ENCODE peak calls at places on chromosome 4, in seven cellular contexts. A is lung, I is cardiac muscle cell, J is HepG2, X is fibroblast of lung, Z is GM13976, W is BE2C. O is an unnamed sample.

GRCh38 chr4:182555997-182556418 is 312.8 kb downstream of the TENM3 start:
- DNase-seq in J (no peak), X (peak), I (no peak), Z (no peak), W (peak), A (no peak), O (no peak)

GRCh38 chr4:45324381-45325111 is 598.2 kb upstream of the GNPDA2 start:
- DNase-seq in I (peak), Z (no peak), A (no peak), X (no peak), J (no peak), W (no peak), O (no peak)

GRCh38 chr4:46270986-46271596 is 118.8 kb downstream of the GABRA2 start:
- DNase-seq in A (no peak), X (peak), Z (no peak), J (peak), W (no peak), I (peak), O (no peak)

GRCh38 chr4:86593726-86594558 is at the start of gene PTPN13:
- DNase-seq in X (peak), A (peak), I (peak), Z (peak), J (peak), W (peak), O (peak)

GRCh38 chr4:110033994-110034393 is 121.3 kb downstream of the EGF start:
- DNase-seq in J (no peak), A (no peak), X (no peak), I (no peak), W (no peak), Z (peak), O (no peak)

GRCh38 chr4:147136308-147136707 is 190.6 kb upstream of the TTC29 start:
- DNase-seq in Z (no peak), I (no peak), J (no peak), A (no peak), W (no peak), X (peak), O (no peak)

GRCh38 chr4:69881173-69881773 is 21.3 kb upstream of the SULT1E1 start:
- DNase-seq in Z (no peak), A (peak), I (peak), J (peak), W (peak), X (peak), O (no peak)

GRCh38 chr4:100736651-100737450 is 219.0 kb upstream of the EMCN start:
- DNase-seq in I (peak), Z (no peak), J (no peak), A (no peak), X (peak), W (no peak), O (no peak)

GRCh38 chr4:122980860-122981259 is 58.5 kb upstream of the NUDT6 start:
- DNase-seq in A (no peak), Z (no peak), I (no peak), W (no peak), J (no peak), X (peak), O (no peak)

GRCh38 chr4:92136434-92136833 is 167.3 kb upstream of the GRID2 start:
- DNase-seq in W (no peak), J (no peak), X (no peak), A (no peak), I (no peak), Z (no peak), O (no peak)

GRCh38 chr4:77959566-77960338 is 97.1 kb downstream of the MRPL1 start:
- DNase-seq in I (peak), J (peak), A (no peak), X (peak), W (peak), Z (peak), O (peak)

GRCh38 chr4:96352051-96352517 is 512.2 kb downstream of the PDHA2 start:
- DNase-seq in X (peak), Z (no peak), I (peak), A (no peak), W (peak), J (peak), O (peak)

GRCh38 chr4:17489123-17489522 is 22.8 kb downstream of the QDPR start:
- DNase-seq in A (no peak), Z (no peak), W (no peak), X (no peak), I (no peak), J (no peak), O (no peak)

GRCh38 chr4:14810121-14810520 is 192.2 kb upstream of the CPEB2 start:
- DNase-seq in X (no peak), W (no peak), I (no peak), J (no peak), Z (no peak), A (no peak), O (no peak)

GRCh38 chr4:14807857-14808256 is 194.4 kb upstream of the CPEB2 start:
- DNase-seq in X (no peak), A (no peak), I (no peak), J (no peak), Z (no peak), W (no peak), O (no peak)

GRCh38 chr4:14810568-14810967 is 191.7 kb upstream of the CPEB2 start:
- DNase-seq in Z (no peak), J (no peak), I (no peak), A (no peak), X (no peak), W (no peak), O (no peak)

GRCh38 chr4:14809203-14809602 is 193.1 kb upstream of the CPEB2 start:
- DNase-seq in I (no peak), W (no peak), J (no peak), A (no peak), X (no peak), Z (no peak), O (no peak)

GRCh38 chr4:14812101-14812500 is 190.2 kb upstream of the CPEB2 start:
- DNase-seq in A (no peak), X (no peak), J (no peak), Z (no peak), W (no peak), I (no peak), O (no peak)
- TF ChIP-seq CTCF in A (no peak), X (no peak), J (no peak), Z (no peak), W (no peak), I (no peak), O (no peak)

GRCh38 chr4:143482753-143483362 is 30.6 kb upstream of the SMARCA5 start:
- DNase-seq in J (peak), I (peak), A (no peak), W (no peak), Z (peak), X (peak), O (peak)
- TF ChIP-seq CTCF in J (peak), I (peak), A (peak), W (peak), Z (no peak), X (peak), O (peak)

DNA sequence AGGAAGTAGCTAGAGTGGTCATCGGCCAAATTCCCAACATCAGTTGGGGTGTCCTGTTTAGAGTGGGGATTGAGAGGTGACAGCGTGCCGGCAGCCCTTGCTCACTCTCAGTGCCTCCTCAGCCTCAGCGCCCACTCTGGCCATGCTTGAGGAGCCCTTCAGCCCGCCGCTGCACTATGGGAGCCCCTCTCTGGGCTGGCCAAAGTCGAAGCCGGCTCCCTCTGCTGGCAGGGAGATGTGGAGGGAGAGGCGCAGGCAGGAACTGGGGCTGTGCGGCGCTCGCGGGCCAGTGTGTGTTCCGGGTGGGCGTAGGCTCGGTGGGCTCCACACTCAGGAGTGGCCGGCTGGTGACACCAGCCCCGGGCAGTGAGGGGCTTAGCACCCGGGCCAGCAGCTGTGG is 7.1 kb upstream of the CENPU start:
- DNase-seq in Z (no peak), J (no peak), A (no peak), X (no peak), W (no peak), I (no peak), O (no peak)
- TF ChIP-seq CTCF in Z (no peak), J (no peak), A (no peak), X (no peak), W (no peak), I (no peak), O (no peak)

GRCh38 chr4:184376136-184376838 is 98.1 kb downstream of the IRF2 start:
- DNase-seq in W (no peak), I (no peak), J (no peak), Z (no peak), A (no peak), X (no peak), O (no peak)

GRCh38 chr4:184376923-184377322 is 97.4 kb downstream of the IRF2 start:
- DNase-seq in Z (no peak), X (no peak), I (no peak), W (no peak), A (no peak), J (no peak), O (no peak)

GRCh38 chr4:184371390-184371787 is 103.0 kb downstream of the IRF2 start:
- DNase-seq in X (no peak), W (no peak), I (no peak), A (no peak), Z (no peak), J (no peak), O (no peak)

GRCh38 chr4:184374006-184374405 is 100.3 kb downstream of the IRF2 start:
- DNase-seq in J (no peak), A (no peak), I (no peak), Z (no peak), W (no peak), X (no peak), O (no peak)

GRCh38 chr4:184375027-184375426 is 99.3 kb downstream of the IRF2 start:
- DNase-seq in X (peak), W (no peak), Z (no peak), I (no peak), J (no peak), A (no peak), O (no peak)
- TF ChIP-seq CTCF in X (no peak), W (no peak), Z (no peak), I (no peak), J (no peak), A (no peak), O (no peak)

DNA sequence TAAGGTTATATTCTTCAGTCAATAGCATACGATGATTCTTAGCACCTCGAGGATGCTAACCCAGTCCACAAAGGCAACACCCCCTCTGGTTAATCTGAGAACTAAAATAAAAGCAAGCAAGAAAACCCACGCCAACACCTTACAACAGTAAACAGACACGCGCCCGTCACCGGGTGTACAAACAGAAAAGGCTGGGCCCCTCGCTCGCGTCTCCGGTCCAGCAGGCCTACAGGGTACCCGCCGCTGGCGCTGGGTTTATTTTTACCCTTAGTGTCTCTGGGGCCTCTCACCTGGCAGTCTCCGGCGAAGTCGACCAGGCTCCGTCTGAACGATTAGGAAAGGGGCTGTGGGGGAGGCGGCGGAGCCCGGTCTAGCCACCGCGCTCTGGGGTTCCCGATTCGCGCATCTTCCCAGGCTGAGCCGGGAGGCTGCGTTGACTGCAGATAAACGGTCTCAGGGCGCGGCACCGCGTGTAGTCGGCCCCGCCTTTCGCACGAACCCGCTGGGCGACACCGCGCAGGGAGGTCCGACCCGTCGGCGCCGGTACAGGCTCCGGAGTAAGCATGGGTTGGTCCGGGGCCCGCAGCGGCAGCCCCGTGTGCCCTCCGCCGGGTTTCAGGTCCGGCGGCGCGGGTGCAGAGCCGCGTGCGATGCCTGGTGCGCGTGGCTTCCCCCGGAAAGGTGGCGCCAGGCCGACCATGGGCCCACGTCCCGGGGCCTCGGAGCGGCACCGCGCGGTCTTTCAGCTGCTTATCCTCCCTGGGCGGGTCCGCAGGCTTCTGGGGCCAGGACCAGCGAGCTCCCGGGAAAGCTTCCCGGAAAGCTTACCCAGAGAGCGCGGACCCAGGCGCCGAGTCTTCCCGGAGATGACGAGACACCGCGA is at the start of gene SLC9B2:
- DNase-seq in Z (peak), X (peak), A (peak), J (peak), W (peak), I (peak), O (no peak)
- TF ChIP-seq CTCF in Z (no peak), X (no peak), A (no peak), J (no peak), W (no peak), I (no peak), O (no peak)

GRCh38 chr4:1154126-1154522 is 18.3 kb downstream of the SPON2 start:
- DNase-seq in A (no peak), W (no peak), Z (no peak), I (no peak), X (no peak), J (no peak), O (no peak)

GRCh38 chr4:1152284-1152683 is 20.1 kb downstream of the SPON2 start:
- DNase-seq in J (no peak), Z (no peak), A (no peak), W (no peak), I (no peak), X (no peak), O (peak)

GRCh38 chr4:1155314-1155713 is 17.1 kb downstream of the SPON2 start:
- DNase-seq in W (no peak), J (no peak), I (no peak), Z (no peak), A (no peak), X (no peak), O (peak)

GRCh38 chr4:1154523-1155182 is 17.7 kb downstream of the SPON2 start:
- DNase-seq in W (no peak), Z (no peak), J (no peak), I (no peak), X (no peak), A (no peak), O (no peak)

GRCh38 chr4:1153567-1154090 is 18.8 kb downstream of the SPON2 start:
- DNase-seq in W (no peak), Z (no peak), X (no peak), A (no peak), J (no peak), I (no peak), O (no peak)
- TF ChIP-seq CTCF in W (no peak), Z (no peak), X (no peak), A (no peak), J (no peak), I (no peak), O (no peak)

DNA sequence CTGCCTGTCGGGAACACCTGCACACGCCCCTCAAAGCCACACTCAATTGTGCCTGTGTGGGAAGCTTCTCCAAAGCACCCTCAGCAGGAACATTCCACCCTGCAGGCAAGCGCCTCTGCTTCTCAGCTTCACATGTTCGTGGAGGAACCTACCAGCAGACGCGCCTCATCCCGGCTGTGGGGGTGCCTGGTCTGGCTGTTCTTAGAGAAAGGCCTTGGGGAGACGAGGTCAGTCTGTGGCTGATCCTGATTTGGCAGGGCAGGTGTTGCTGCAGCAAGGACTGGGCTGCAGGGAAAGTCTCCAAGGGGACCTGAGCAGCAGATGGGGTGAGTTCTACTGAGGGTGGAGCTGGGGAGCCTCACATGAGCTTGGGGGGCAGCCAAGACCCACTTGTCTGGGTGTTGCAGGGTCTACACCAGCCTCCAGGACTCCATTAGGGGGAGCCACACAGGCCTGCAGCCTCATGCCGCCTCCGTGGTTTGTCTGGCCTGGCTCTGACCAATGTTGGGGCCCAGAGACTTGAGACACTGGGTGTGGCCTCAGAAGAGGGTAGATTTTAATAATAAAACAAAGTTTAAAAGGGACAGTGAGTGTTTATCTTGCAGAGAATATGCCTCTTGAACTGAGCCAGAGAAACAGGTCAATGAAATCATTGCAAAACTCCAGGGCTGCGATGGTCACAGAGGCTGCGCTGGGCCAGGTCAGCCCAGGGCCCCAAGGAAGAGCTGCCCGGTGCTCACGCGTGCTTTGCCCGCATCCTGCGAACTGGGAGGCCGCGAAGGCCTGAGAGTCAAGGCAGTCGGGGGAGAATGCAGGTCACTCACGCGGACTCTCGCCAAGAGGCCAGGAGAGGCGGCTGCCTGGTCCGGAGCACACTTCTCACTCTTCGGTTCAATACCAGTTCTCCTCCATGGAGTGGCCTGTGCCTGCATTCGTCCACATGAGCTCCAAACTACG is 21.1 kb downstream of the RNF212 start:
- DNase-seq in X (no peak), Z (no peak), W (no peak), J (no peak), I (no peak), A (no peak), O (no peak)
- TF ChIP-seq CTCF in X (peak), Z (no peak), W (peak), J (peak), I (peak), A (no peak), O (no peak)

GRCh38 chr4:139279723-139280620 is at the start of gene MGARP:
- DNase-seq in W (peak), X (peak), J (no peak), A (no peak), Z (peak), I (peak), O (no peak)
- TF ChIP-seq CTCF in W (no peak), X (no peak), J (no peak), A (no peak), Z (no peak), I (no peak), O (no peak)